ENCODE peak calls at places on chromosomes 7 and 10, in four cellular contexts. One of them, this sample, is unnamed. For H3K4me1, the result is how much of the 10 kb centered on the place peaks cover.

GRCh38 chr10:12375076-12375504 is 25.7 kb downstream of the CAMK1D start:
- DNase-seq in heart right ventricle: no peak
- DNase-seq in right cardiac atrium: no peak
- DNase-seq in endothelial cell of umbilical vein: no peak
- DNase-seq in this sample: no peak

GRCh38 chr7:22826593-22826992 is 3.9 kb upstream of the TOMM7 start:
- DNase-seq in heart right ventricle: no peak
- DNase-seq in right cardiac atrium: no peak
- DNase-seq in endothelial cell of umbilical vein: no peak
- DNase-seq in this sample: no peak

GRCh38 chr10:49734676-49735075 is 27.4 kb downstream of the OGDHL start:
- DNase-seq in heart right ventricle: no peak
- DNase-seq in right cardiac atrium: no peak
- DNase-seq in endothelial cell of umbilical vein: no peak
- DNase-seq in this sample: no peak

GRCh38 chr7:116180302-116180701 is 30.0 kb upstream of the TES start:
- DNase-seq in heart right ventricle: no peak
- DNase-seq in right cardiac atrium: no peak
- DNase-seq in endothelial cell of umbilical vein: peak
- DNase-seq in this sample: peak

GRCh38 chr7:77417801-77418200 is 1.7 kb upstream of the GSAP start:
- DNase-seq in heart right ventricle: no peak
- DNase-seq in right cardiac atrium: no peak
- DNase-seq in endothelial cell of umbilical vein: no peak
- DNase-seq in this sample: no peak

GRCh38 chr7:74043523-74043951 is 15.6 kb downstream of the ELN start:
- DNase-seq in heart right ventricle: no peak
- DNase-seq in right cardiac atrium: no peak
- DNase-seq in endothelial cell of umbilical vein: no peak
- DNase-seq in this sample: peak

GRCh38 chr10:102306006-102306405 is 60.7 kb downstream of the GBF1 start:
- DNase-seq in heart right ventricle: no peak
- DNase-seq in right cardiac atrium: no peak
- DNase-seq in endothelial cell of umbilical vein: peak
- DNase-seq in this sample: no peak

GRCh38 chr10:26031300-26031699 is 97.3 kb downstream of the MYO3A start:
- DNase-seq in heart right ventricle: no peak
- DNase-seq in right cardiac atrium: no peak
- DNase-seq in endothelial cell of umbilical vein: no peak
- DNase-seq in this sample: no peak

GRCh38 chr10:106189254-106189653 is 975.3 kb downstream of the SORCS1 start:
- DNase-seq in heart right ventricle: no peak
- DNase-seq in right cardiac atrium: no peak
- DNase-seq in endothelial cell of umbilical vein: no peak
- DNase-seq in this sample: no peak

GRCh38 chr7:11830004-11830403 is 2.0 kb downstream of the THSD7A start:
- DNase-seq in heart right ventricle: no peak
- DNase-seq in right cardiac atrium: no peak
- DNase-seq in endothelial cell of umbilical vein: peak
- DNase-seq in this sample: no peak

GRCh38 chr7:155455776-155456516 is 2.0 kb upstream of the EN2 start:
- DNase-seq in heart right ventricle: no peak
- DNase-seq in right cardiac atrium: no peak
- DNase-seq in endothelial cell of umbilical vein: no peak
- DNase-seq in this sample: no peak

GRCh38 chr7:801940-802364 is 30.3 kb upstream of the SUN1 start:
- DNase-seq in heart right ventricle: peak
- DNase-seq in right cardiac atrium: peak
- DNase-seq in endothelial cell of umbilical vein: no peak
- DNase-seq in this sample: no peak

GRCh38 chr10:84366041-84366440 is 37.7 kb downstream of the CCSER2 start:
- DNase-seq in heart right ventricle: no peak
- DNase-seq in right cardiac atrium: no peak
- DNase-seq in endothelial cell of umbilical vein: no peak
- DNase-seq in this sample: no peak

GRCh38 chr7:50657341-50657873 is 92.2 kb upstream of the DDC start:
- DNase-seq in heart right ventricle: peak
- DNase-seq in right cardiac atrium: peak
- DNase-seq in endothelial cell of umbilical vein: peak
- DNase-seq in this sample: no peak

GRCh38 chr7:50658696-50659095 is 93.5 kb upstream of the DDC start:
- DNase-seq in heart right ventricle: no peak
- DNase-seq in right cardiac atrium: no peak
- DNase-seq in endothelial cell of umbilical vein: no peak
- DNase-seq in this sample: no peak

GRCh38 chr7:50656141-50656895 is 91.1 kb upstream of the DDC start:
- DNase-seq in heart right ventricle: no peak
- DNase-seq in right cardiac atrium: no peak
- DNase-seq in endothelial cell of umbilical vein: no peak
- DNase-seq in this sample: peak

GRCh38 chr7:50659329-50659965 is 94.2 kb upstream of the DDC start:
- DNase-seq in heart right ventricle: no peak
- DNase-seq in right cardiac atrium: no peak
- DNase-seq in endothelial cell of umbilical vein: no peak
- DNase-seq in this sample: no peak

GRCh38 chr7:50657912-50658311 is 92.7 kb upstream of the DDC start:
- DNase-seq in heart right ventricle: no peak
- DNase-seq in right cardiac atrium: no peak
- DNase-seq in endothelial cell of umbilical vein: no peak
- DNase-seq in this sample: no peak
- H3K4me1 ChIP-seq in heart right ventricle: half or more
- H3K4me1 ChIP-seq in right cardiac atrium: under half
- H3K4me1 ChIP-seq in endothelial cell of umbilical vein: under half
- H3K4me1 ChIP-seq in this sample: under half

DNA sequence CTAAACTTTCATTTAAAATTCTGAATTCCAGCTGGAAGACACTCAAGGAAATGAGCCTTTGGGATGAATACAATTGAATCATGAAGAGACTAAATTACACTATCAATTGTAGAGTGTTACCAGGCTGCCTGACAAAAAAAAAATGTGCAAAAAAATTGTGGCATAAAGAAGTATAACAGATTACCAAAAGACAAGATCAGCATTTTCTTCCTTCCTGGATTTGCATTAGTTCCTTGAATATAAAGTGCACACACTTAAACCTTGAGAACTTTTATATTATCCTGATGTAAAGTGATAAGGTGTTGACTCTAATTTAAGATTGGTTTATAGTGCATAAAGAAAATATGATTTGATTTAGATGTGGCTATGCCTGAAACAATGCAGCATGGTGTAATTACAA is 412.7 kb upstream of the KLF6 start:
- DNase-seq in heart right ventricle: no peak
- DNase-seq in right cardiac atrium: no peak
- DNase-seq in endothelial cell of umbilical vein: no peak
- DNase-seq in this sample: no peak
- H3K27ac ChIP-seq in heart right ventricle: no peak
- H3K27ac ChIP-seq in right cardiac atrium: no peak
- H3K27ac ChIP-seq in endothelial cell of umbilical vein: no peak
- H3K27ac ChIP-seq in this sample: no peak

DNA sequence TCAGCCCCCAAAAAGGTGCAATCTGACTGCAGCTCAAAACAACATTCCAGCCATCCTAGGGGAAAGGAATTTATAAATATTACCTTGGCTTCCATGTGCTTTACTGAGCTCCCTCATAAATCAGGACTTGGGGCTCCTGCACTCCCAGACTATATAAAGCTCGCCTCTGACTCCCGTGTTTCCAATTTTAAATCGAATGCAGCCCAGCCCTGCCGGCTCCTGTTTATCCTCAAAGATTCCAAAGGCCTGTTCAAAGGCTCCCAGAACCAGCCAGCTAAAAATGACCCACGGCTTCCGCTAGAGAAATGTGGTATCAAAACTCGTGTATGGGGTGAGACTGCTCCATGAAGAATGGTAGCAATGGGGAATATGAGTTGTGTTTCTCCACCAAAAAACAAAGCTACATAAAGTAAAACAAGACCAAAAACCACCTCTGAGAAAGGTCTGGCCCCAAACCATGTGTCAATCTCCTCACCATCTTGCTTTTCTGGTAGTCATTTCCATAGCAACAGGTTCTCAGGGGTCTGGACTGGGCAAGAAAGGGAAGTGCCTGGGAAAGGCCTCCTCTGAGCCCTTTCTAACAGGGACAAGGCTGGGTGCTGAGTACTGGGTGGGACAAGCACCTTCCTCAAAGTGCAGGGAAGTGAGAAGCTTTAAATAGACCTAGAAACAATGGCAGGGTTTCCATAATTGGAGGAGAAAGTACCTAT is 5.1 kb downstream of the CALML3 start:
- DNase-seq in heart right ventricle: no peak
- DNase-seq in right cardiac atrium: no peak
- DNase-seq in endothelial cell of umbilical vein: no peak
- DNase-seq in this sample: no peak
- H3K4me1 ChIP-seq in heart right ventricle: under half
- H3K4me1 ChIP-seq in right cardiac atrium: under half
- H3K4me1 ChIP-seq in endothelial cell of umbilical vein: under half
- H3K4me1 ChIP-seq in this sample: under half

GRCh38 chr7:30802812-30803211 is 31.6 kb downstream of the MINDY4 start:
- DNase-seq in heart right ventricle: no peak
- DNase-seq in right cardiac atrium: no peak
- DNase-seq in endothelial cell of umbilical vein: no peak
- DNase-seq in this sample: no peak

GRCh38 chr7:30800785-30801252 is 29.6 kb downstream of the MINDY4 start:
- DNase-seq in heart right ventricle: no peak
- DNase-seq in right cardiac atrium: no peak
- DNase-seq in endothelial cell of umbilical vein: peak
- DNase-seq in this sample: peak

GRCh38 chr7:30799206-30799975 is 28.2 kb downstream of the MINDY4 start:
- DNase-seq in heart right ventricle: no peak
- DNase-seq in right cardiac atrium: peak
- DNase-seq in endothelial cell of umbilical vein: peak
- DNase-seq in this sample: peak

GRCh38 chr7:30797294-30798040 is 26.2 kb downstream of the MINDY4 start:
- DNase-seq in heart right ventricle: no peak
- DNase-seq in right cardiac atrium: no peak
- DNase-seq in endothelial cell of umbilical vein: peak
- DNase-seq in this sample: no peak

DNA sequence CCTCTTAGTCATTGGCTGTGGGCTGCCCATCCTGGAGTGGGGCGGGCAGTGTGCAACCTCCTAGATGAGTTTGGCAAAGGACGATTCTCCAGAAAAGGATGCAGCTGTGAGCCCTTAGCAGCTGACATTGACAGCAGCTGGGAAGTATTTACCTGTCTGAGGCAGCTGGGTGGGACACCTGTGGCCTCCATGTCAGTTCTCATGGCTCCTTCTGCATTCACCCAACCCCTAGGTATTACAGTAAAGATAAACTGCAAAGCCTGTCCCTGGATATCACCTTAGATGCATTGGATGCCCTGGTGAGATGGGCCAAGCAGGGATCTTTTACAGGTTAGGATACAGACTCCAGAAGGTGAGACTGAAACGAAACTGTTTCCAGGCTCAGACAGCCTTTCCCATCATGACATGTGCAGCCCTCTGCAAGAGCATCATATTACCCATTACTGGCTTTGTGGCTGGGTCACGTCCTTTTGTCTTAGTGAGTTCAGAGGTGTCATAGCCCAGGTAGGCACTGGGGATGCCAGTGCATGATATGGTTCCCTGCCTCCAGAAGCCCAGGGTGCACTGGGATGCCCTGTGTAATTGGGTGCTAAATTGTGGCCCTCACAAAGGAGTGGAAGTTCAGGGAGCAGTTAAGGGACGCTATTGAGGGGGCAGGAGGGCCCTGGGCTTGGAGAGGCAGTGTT is 28.9 kb downstream of the MINDY4 start:
- DNase-seq in heart right ventricle: no peak
- DNase-seq in right cardiac atrium: no peak
- DNase-seq in endothelial cell of umbilical vein: peak
- DNase-seq in this sample: no peak
- H3K27ac ChIP-seq in heart right ventricle: no peak
- H3K27ac ChIP-seq in right cardiac atrium: no peak
- H3K27ac ChIP-seq in endothelial cell of umbilical vein: no peak
- H3K27ac ChIP-seq in this sample: no peak

GRCh38 chr7:76336094-76336493 is 22.7 kb downstream of the YWHAG start:
- DNase-seq in heart right ventricle: no peak
- DNase-seq in right cardiac atrium: no peak
- DNase-seq in endothelial cell of umbilical vein: no peak
- DNase-seq in this sample: no peak
- H3K4me1 ChIP-seq in heart right ventricle: half or more
- H3K4me1 ChIP-seq in right cardiac atrium: under half
- H3K4me1 ChIP-seq in endothelial cell of umbilical vein: under half
- H3K4me1 ChIP-seq in this sample: under half

This sample was measured in SJSA1.